ENCODE peak calls at places on chromosomes 5 and 9, in six cellular contexts. U, V, O, D, Q and N are unnamed samples.

GRCh38 chr5:5667136-5667554 is 244.7 kb downstream of the ICE1 start:
- DNase-seq in U (no peak), V (no peak), O (no peak), D (no peak), Q (peak), N (no peak)

GRCh38 chr9:114472765-114473446 is 32.4 kb downstream of the WHRN start:
- DNase-seq in U (peak), V (no peak), O (no peak), D (no peak), Q (no peak), N (peak)

GRCh38 chr5:170788626-170789304 is 5.2 kb downstream of the GABRP start:
- DNase-seq in U (no peak), V (no peak), O (no peak), D (no peak), Q (no peak), N (no peak)

GRCh38 chr5:73654171-73654811 is 28.3 kb downstream of the ARHGEF28 start:
- DNase-seq in U (peak), V (no peak), O (no peak), D (no peak), Q (peak), N (peak)

GRCh38 chr9:99828417-99829176 is 6.9 kb downstream of the NR4A3 start:
- DNase-seq in U (no peak), V (no peak), O (no peak), D (no peak), Q (no peak), N (no peak)

GRCh38 chr5:71623221-71623794 is 36.2 kb downstream of the MCCC2 start:
- DNase-seq in U (no peak), V (no peak), O (no peak), D (no peak), Q (no peak), N (no peak)

GRCh38 chr9:128072144-128073021 is 4.4 kb downstream of the SLC25A25 start:
- DNase-seq in U (peak), V (no peak), O (peak), D (peak), Q (peak), N (no peak)

GRCh38 chr9:89888677-89889076 is 283.9 kb downstream of the GADD45G start:
- DNase-seq in U (no peak), V (no peak), O (no peak), D (no peak), Q (no peak), N (no peak)

GRCh38 chr5:612498-613424 is 621 bp downstream of the CEP72 start:
- DNase-seq in U (no peak), V (no peak), O (peak), D (no peak), Q (peak), N (peak)

GRCh38 chr9:133823189-133824105 is 85.3 kb upstream of the SARDH start:
- DNase-seq in U (no peak), V (no peak), O (peak), D (no peak), Q (no peak), N (no peak)

GRCh38 chr5:135468086-135468485 is 15.9 kb upstream of the TIFAB start:
- DNase-seq in U (no peak), V (no peak), O (no peak), D (no peak), Q (no peak), N (no peak)

GRCh38 chr5:150503977-150504620 is 3.8 kb upstream of the NDST1 start:
- DNase-seq in U (no peak), V (no peak), O (no peak), D (no peak), Q (no peak), N (no peak)

GRCh38 chr5:96717874-96718273 is 55.7 kb downstream of the CAST start:
- DNase-seq in U (no peak), V (no peak), O (no peak), D (no peak), Q (no peak), N (no peak)

GRCh38 chr5:154520861-154521453 is 42.9 kb upstream of the HAND1 start:
- DNase-seq in U (no peak), V (peak), O (peak), D (no peak), Q (peak), N (peak)

GRCh38 chr5:1005362-1005851 is 3.2 kb upstream of the NKD2 start:
- DNase-seq in U (no peak), V (no peak), O (no peak), D (no peak), Q (no peak), N (no peak)

GRCh38 chr9:121059998-121060636 is 10.0 kb upstream of the C5 start:
- DNase-seq in U (peak), V (no peak), O (peak), D (no peak), Q (peak), N (peak)

GRCh38 chr5:116402235-116402634 is 172.4 kb downstream of the SEMA6A start:
- DNase-seq in U (no peak), V (no peak), O (no peak), D (no peak), Q (no peak), N (no peak)

GRCh38 chr9:98067184-98067583 is 10.7 kb downstream of the NANS start:
- DNase-seq in U (no peak), V (no peak), O (no peak), D (no peak), Q (no peak), N (no peak)

GRCh38 chr9:93288891-93289883 is 105.2 kb downstream of the WNK2 start:
- DNase-seq in U (peak), V (peak), O (no peak), D (peak), Q (peak), N (peak)

GRCh38 chr5:179143446-179143845 is 83.3 kb downstream of the ZNF354C start:
- DNase-seq in U (peak), V (no peak), O (peak), D (no peak), Q (no peak), N (no peak)

GRCh38 chr9:137372693-137373610 is 50.0 kb downstream of the EXD3 start:
- DNase-seq in U (no peak), V (no peak), O (no peak), D (no peak), Q (no peak), N (no peak)

GRCh38 chr5:157915638-157916037 is 56.7 kb upstream of the CLINT1 start:
- DNase-seq in U (peak), V (no peak), O (peak), D (peak), Q (peak), N (no peak)

GRCh38 chr5:130286971-130287370 is 382.7 kb downstream of the CHSY3 start:
- DNase-seq in U (no peak), V (no peak), O (no peak), D (peak), Q (no peak), N (no peak)

GRCh38 chr9:70761139-70761538 is 346.7 kb upstream of the KLF9 start:
- DNase-seq in U (no peak), V (no peak), O (no peak), D (no peak), Q (no peak), N (no peak)

GRCh38 chr5:138035605-138036537 is 3.0 kb upstream of the FAM13B start:
- DNase-seq in U (peak), V (peak), O (peak), D (peak), Q (peak), N (peak)

GRCh38 chr5:33023649-33024048 is 312.5 kb downstream of the NPR3 start:
- DNase-seq in U (no peak), V (no peak), O (no peak), D (no peak), Q (no peak), N (peak)

GRCh38 chr5:116766470-116766947 is 191.9 kb upstream of the SEMA6A start:
- DNase-seq in U (no peak), V (peak), O (no peak), D (peak), Q (peak), N (peak)